ENCODE peak calls at places on chromosome 7, in four cellular contexts. One of them, this sample, is unnamed.

GRCh38 chr7:70417061-70417655 is 714.8 kb upstream of the GALNT17 start:
- DNase-seq in IMR-90: no peak
- DNase-seq in HepG2: no peak
- DNase-seq in K562: no peak
- DNase-seq in this sample: no peak

GRCh38 chr7:47587389-47587788 is 5.5 kb upstream of the TNS3 start:
- DNase-seq in HepG2: no peak
- DNase-seq in IMR-90: no peak
- DNase-seq in K562: no peak
- DNase-seq in this sample: peak

GRCh38 chr7:95897557-95898183 is 125.3 kb downstream of the DYNC1I1 start:
- DNase-seq in IMR-90: no peak
- DNase-seq in K562: no peak
- DNase-seq in HepG2: no peak
- DNase-seq in this sample: no peak

GRCh38 chr7:129161524-129161923 is 17.0 kb downstream of the TSPAN33 start:
- DNase-seq in K562: no peak
- DNase-seq in HepG2: no peak
- DNase-seq in IMR-90: no peak
- DNase-seq in this sample: no peak

GRCh38 chr7:3042861-3043489 is 692 bp downstream of the CARD11 start:
- DNase-seq in HepG2: no peak
- DNase-seq in IMR-90: no peak
- DNase-seq in K562: peak
- DNase-seq in this sample: no peak

GRCh38 chr7:47537716-47538640 is 43.9 kb downstream of the TNS3 start:
- DNase-seq in IMR-90: no peak
- DNase-seq in K562: no peak
- DNase-seq in HepG2: no peak
- DNase-seq in this sample: no peak

GRCh38 chr7:138449580-138449979 is 10.5 kb upstream of the TRIM24 start:
- DNase-seq in K562: peak
- DNase-seq in IMR-90: no peak
- DNase-seq in HepG2: no peak
- DNase-seq in this sample: peak

GRCh38 chr7:99392659-99393362 is 15.6 kb downstream of the PDAP1 start:
- DNase-seq in K562: peak
- DNase-seq in HepG2: no peak
- DNase-seq in IMR-90: no peak
- DNase-seq in this sample: no peak

GRCh38 chr7:134766779-134767566 is 12.5 kb upstream of the CALD1 start:
- DNase-seq in K562: no peak
- DNase-seq in HepG2: peak
- DNase-seq in IMR-90: peak
- DNase-seq in this sample: no peak

GRCh38 chr7:36949711-36950600 is 225.7 kb upstream of the AOAH start:
- DNase-seq in K562: no peak
- DNase-seq in HepG2: peak
- DNase-seq in IMR-90: no peak
- DNase-seq in this sample: no peak

GRCh38 chr7:157984138-157984913 is 603.3 kb downstream of the PTPRN2 start:
- DNase-seq in IMR-90: no peak
- DNase-seq in K562: no peak
- DNase-seq in HepG2: no peak
- DNase-seq in this sample: no peak

GRCh38 chr7:139562972-139563565 is 39.6 kb downstream of the CLEC2L start:
- DNase-seq in HepG2: no peak
- DNase-seq in IMR-90: no peak
- DNase-seq in K562: peak
- DNase-seq in this sample: no peak

GRCh38 chr7:43501881-43502280 is 81.0 kb upstream of the STK17A start:
- DNase-seq in IMR-90: peak
- DNase-seq in K562: no peak
- DNase-seq in HepG2: peak
- DNase-seq in this sample: no peak

GRCh38 chr7:118559207-118559606 is 334.7 kb downstream of the ANKRD7 start:
- DNase-seq in IMR-90: no peak
- DNase-seq in K562: no peak
- DNase-seq in HepG2: no peak
- DNase-seq in this sample: no peak

GRCh38 chr7:24894670-24895221 is 85.2 kb downstream of the OSBPL3 start:
- DNase-seq in HepG2: no peak
- DNase-seq in IMR-90: no peak
- DNase-seq in K562: peak
- DNase-seq in this sample: no peak

GRCh38 chr7:43648725-43649406 is 66.0 kb downstream of the STK17A start:
- DNase-seq in HepG2: no peak
- DNase-seq in K562: no peak
- DNase-seq in IMR-90: peak
- DNase-seq in this sample: no peak

GRCh38 chr7:71026680-71027079 is 105.3 kb upstream of the GALNT17 start:
- DNase-seq in IMR-90: no peak
- DNase-seq in HepG2: no peak
- DNase-seq in K562: no peak
- DNase-seq in this sample: no peak

GRCh38 chr7:19519443-19519977 is 189.3 kb downstream of the POLR1F start:
- DNase-seq in K562: no peak
- DNase-seq in HepG2: no peak
- DNase-seq in IMR-90: no peak
- DNase-seq in this sample: no peak

GRCh38 chr7:7416031-7416968 is 119.4 kb downstream of the COL28A1 start:
- DNase-seq in K562: no peak
- DNase-seq in IMR-90: peak
- DNase-seq in HepG2: no peak
- DNase-seq in this sample: no peak

GRCh38 chr7:109376576-109376975 is 806.9 kb downstream of the DNAJB9 start:
- DNase-seq in HepG2: no peak
- DNase-seq in K562: no peak
- DNase-seq in IMR-90: no peak
- DNase-seq in this sample: no peak

GRCh38 chr7:30596043-30596641 is 1.5 kb downstream of the GARS1 start:
- DNase-seq in IMR-90: peak
- DNase-seq in K562: peak
- DNase-seq in HepG2: peak
- DNase-seq in this sample: peak

GRCh38 chr7:141956084-141956483 is 9.3 kb upstream of the CLEC5A start:
- DNase-seq in HepG2: no peak
- DNase-seq in K562: no peak
- DNase-seq in IMR-90: no peak
- DNase-seq in this sample: no peak

GRCh38 chr7:90931996-90932912 is 332.0 kb upstream of the FZD1 start:
- DNase-seq in HepG2: no peak
- DNase-seq in IMR-90: no peak
- DNase-seq in K562: no peak
- DNase-seq in this sample: no peak

GRCh38 chr7:36289833-36290661 is 99.6 kb upstream of the ANLN start:
- DNase-seq in HepG2: peak
- DNase-seq in K562: no peak
- DNase-seq in IMR-90: no peak
- DNase-seq in this sample: peak

GRCh38 chr7:116968626-116969025 is 15.3 kb downstream of the ST7 start:
- DNase-seq in IMR-90: no peak
- DNase-seq in HepG2: no peak
- DNase-seq in K562: no peak
- DNase-seq in this sample: no peak

GRCh38 chr7:108190891-108191290 is 60.7 kb upstream of the LAMB4 start:
- DNase-seq in HepG2: no peak
- DNase-seq in IMR-90: no peak
- DNase-seq in K562: no peak
- DNase-seq in this sample: no peak

GRCh38 chr7:159218216-159219006 is 73.7 kb upstream of the VIPR2 start:
- DNase-seq in IMR-90: no peak
- DNase-seq in HepG2: no peak
- DNase-seq in K562: no peak
- DNase-seq in this sample: no peak

GRCh38 chr7:91720255-91720937 is 160.1 kb downstream of the MTERF1 start:
- DNase-seq in K562: no peak
- DNase-seq in IMR-90: peak
- DNase-seq in HepG2: no peak
- DNase-seq in this sample: no peak

GRCh38 chr7:28793383-28793782 is 164.7 kb downstream of the TRIL start:
- DNase-seq in K562: no peak
- DNase-seq in IMR-90: no peak
- DNase-seq in HepG2: no peak
- DNase-seq in this sample: no peak

GRCh38 chr7:70635633-70636032 is 496.3 kb upstream of the GALNT17 start:
- DNase-seq in K562: no peak
- DNase-seq in HepG2: no peak
- DNase-seq in IMR-90: no peak
- DNase-seq in this sample: no peak

GRCh38 chr7:24576171-24577052 is 3.2 kb downstream of the PALS2 start:
- DNase-seq in HepG2: peak
- DNase-seq in K562: peak
- DNase-seq in IMR-90: peak
- DNase-seq in this sample: peak

GRCh38 chr7:45670227-45670626 is 96.1 kb downstream of the ADCY1 start:
- DNase-seq in IMR-90: no peak
- DNase-seq in HepG2: no peak
- DNase-seq in K562: no peak
- DNase-seq in this sample: no peak

GRCh38 chr7:50632561-50633413 is 67.6 kb upstream of the DDC start:
- DNase-seq in K562: peak
- DNase-seq in HepG2: peak
- DNase-seq in IMR-90: peak
- DNase-seq in this sample: peak
- TF ChIP-seq SMC3 in K562: peak
- TF ChIP-seq SMC3 in HepG2: peak
- TF ChIP-seq SMC3 in IMR-90: peak
- TF ChIP-seq SMC3 in this sample: peak

GRCh38 chr7:10181996-10182395 is 791.7 kb upstream of the PHF14 start:
- DNase-seq in IMR-90: no peak
- DNase-seq in HepG2: no peak
- DNase-seq in K562: no peak
- DNase-seq in this sample: no peak
- TF ChIP-seq MAZ in IMR-90: no peak
- TF ChIP-seq MAZ in HepG2: no peak
- TF ChIP-seq MAZ in K562: no peak
- TF ChIP-seq MAZ in this sample: no peak

DNA sequence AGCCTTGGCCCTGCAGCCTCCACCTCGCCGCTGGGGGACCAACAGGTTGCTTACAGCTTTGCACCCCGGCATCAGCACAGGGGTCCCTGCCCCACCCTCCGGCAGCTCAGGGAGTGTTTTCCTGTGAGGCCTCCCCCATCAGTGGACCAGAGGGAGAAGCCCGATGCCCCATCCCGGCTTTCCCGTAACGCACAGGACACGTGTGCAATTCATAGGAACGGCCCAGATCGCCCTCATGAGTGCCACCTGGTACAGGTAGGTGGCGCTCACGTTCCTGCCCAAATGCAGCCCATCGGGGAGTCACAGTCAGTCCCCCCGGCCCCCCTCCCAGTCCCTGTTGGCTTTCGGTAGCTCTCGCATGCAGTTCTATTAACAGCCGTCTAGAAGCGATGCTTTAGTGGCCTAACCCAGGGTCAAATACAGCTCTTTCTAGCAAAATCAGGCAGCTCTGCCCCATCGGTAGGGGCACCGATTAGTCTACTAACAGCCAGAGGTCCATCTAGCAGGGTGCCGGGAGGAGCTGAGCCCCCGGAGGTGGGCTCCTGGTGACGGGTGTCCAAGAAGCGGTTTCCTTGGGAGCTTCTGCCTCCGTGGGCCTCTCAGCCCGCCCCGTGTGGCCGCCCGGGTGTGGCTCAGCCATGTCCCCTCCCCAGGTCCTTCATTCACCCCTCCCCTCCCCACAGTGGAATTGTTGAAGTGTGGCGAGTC is 48.4 kb upstream of the GTF2IRD1 start:
- DNase-seq in K562: peak
- DNase-seq in IMR-90: no peak
- DNase-seq in HepG2: no peak
- DNase-seq in this sample: peak
- TF ChIP-seq SMC3 in K562: peak
- TF ChIP-seq SMC3 in IMR-90: no peak
- TF ChIP-seq SMC3 in HepG2: no peak
- TF ChIP-seq SMC3 in this sample: peak

DNA sequence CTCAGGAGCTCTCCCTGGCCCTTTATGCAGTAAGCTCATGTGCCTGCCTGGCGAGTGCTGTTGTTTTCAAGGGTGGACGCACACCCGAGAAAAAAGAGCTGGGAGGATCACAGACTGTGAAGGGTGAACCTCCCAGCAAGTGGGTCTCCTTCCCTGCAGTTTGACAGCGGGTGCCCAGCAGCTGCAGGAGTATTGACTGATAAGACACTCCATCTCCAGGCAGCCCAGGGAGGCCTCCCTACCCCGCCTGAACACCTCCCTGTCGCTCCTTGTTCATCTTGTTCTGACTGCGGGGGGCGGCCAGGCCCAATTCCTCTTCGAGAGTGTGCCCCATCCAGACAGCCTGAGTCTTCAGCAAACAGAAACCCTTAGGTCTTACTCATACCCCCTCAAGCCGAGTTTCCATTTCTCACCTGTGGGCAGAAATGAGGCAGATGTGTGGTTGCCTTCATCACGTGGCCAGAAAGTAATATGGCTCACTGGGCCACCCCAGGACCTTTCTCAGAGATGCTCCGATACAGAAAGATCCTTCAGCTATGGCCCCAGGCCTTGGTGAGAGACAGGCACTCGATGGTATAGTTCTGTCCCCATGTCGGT is 17.2 kb downstream of the MDH2 start:
- DNase-seq in HepG2: no peak
- DNase-seq in K562: no peak
- DNase-seq in IMR-90: no peak
- DNase-seq in this sample: no peak
- TF ChIP-seq MAZ in HepG2: no peak
- TF ChIP-seq MAZ in K562: no peak
- TF ChIP-seq MAZ in IMR-90: no peak
- TF ChIP-seq MAZ in this sample: no peak

DNA sequence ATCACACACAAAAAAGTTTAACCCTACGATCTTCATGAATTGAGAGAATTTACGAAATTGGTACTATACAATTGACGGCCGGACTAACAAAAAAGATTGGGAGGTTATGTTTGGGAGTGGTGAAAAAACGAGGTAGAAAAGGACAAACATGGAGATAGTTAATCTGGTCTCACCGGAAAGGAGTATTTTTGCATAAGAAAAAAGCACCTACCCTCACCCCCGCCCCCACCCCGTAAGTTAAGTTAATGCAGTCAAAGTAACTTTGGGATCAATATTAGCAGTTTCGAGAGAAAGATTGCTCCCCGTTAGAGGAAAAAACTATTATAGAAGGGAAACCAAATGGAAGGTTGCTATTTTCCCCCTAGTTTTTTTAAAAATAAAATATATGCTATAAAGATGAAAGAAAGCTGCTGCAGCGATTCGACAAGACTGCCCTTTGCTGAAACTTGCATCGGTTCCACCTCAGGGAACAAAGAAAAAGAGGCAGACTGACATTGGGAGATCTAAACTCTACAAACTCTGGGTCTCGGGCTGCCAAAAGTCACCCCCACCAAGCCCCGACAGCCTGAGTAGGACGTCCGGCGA is 3.5 kb downstream of the SP8 start:
- DNase-seq in K562: no peak
- DNase-seq in HepG2: no peak
- DNase-seq in IMR-90: no peak
- DNase-seq in this sample: no peak
- TF ChIP-seq SMC3 in K562: no peak
- TF ChIP-seq SMC3 in HepG2: no peak
- TF ChIP-seq SMC3 in IMR-90: no peak
- TF ChIP-seq SMC3 in this sample: no peak

This sample was measured in A549.